ENCODE peak calls at places on chromosomes 11 and 22, in ten cellular contexts. R is AG10803, Y is substantia nigra, Z is breast epithelium, P is AG20443, E is Daoy, N is Right ventricle myocardium superior, T is HTR-8/SVneo, D is NCI-H2081, B is astrocyte of the spinal cord. O is an unnamed sample.

GRCh38 chr11:67120881-67121710 is 2.0 kb downstream of the KDM2A start:
- DNase-seq in P (no peak), T (no peak), D (no peak), N (no peak), Y (no peak), E (peak), R (peak), Z (no peak), B (peak), O (peak)

GRCh38 chr11:132715041-132715440 is 817.3 kb downstream of the OPCML start:
- DNase-seq in P (peak), N (no peak), Z (no peak), Y (no peak), T (no peak), E (no peak), R (peak), D (no peak), B (no peak), O (no peak)

GRCh38 chr11:79648766-79649545 is 208.1 kb upstream of the TENM4 start:
- DNase-seq in E (no peak), R (no peak), Z (no peak), D (no peak), N (no peak), B (no peak), Y (no peak), P (no peak), T (no peak), O (no peak)

GRCh38 chr11:31813242-31813960 is 2.3 kb upstream of the PAX6 start:
- DNase-seq in Y (no peak), R (no peak), Z (no peak), D (no peak), T (no peak), B (no peak), E (no peak), N (no peak), P (no peak), O (no peak)

GRCh38 chr11:34585870-34586654 is 34.8 kb upstream of the EHF start:
- DNase-seq in Y (no peak), T (peak), Z (no peak), E (peak), R (peak), B (peak), D (peak), P (peak), N (no peak), O (peak)

GRCh38 chr22:37207981-37208380 is 4.3 kb downstream of the SSTR3 start:
- DNase-seq in R (no peak), E (no peak), B (no peak), Y (no peak), D (no peak), T (no peak), P (no peak), Z (peak), N (no peak), O (no peak)

GRCh38 chr22:48874956-48875355 is 952.7 kb downstream of the BRD1 start:
- DNase-seq in P (no peak), E (no peak), Y (no peak), R (no peak), T (no peak), Z (no peak), N (no peak), D (no peak), B (no peak), O (no peak)

GRCh38 chr11:66218846-66219620 is 49.4 kb upstream of the RAB1B start:
- DNase-seq in N (peak), E (no peak), D (no peak), Z (no peak), T (no peak), B (no peak), P (no peak), R (no peak), Y (no peak), O (no peak)

GRCh38 chr11:79543101-79543500 is 102.3 kb upstream of the TENM4 start:
- DNase-seq in R (no peak), D (no peak), Y (no peak), E (no peak), B (no peak), P (no peak), Z (no peak), N (no peak), T (no peak), O (no peak)

O was measured in mesenchymal stem cell.